ENCODE peak calls at places on chromosome 1, in ten cellular contexts. Y is aorta; F is breast epithelium; D is CD8-positive, alpha-beta T cell; J is tibial nerve; P is adipocyte; U is HAP-1; O is tibial artery; G is hepatocyte; H is CD4-positive, CD25-positive, alpha-beta regulatory T cell. X is an unnamed sample.

GRCh38 chr1:7223334-7224080 is 438.3 kb downstream of the CAMTA1 start:
- DNase-seq in Y (no peak), F (no peak), D (no peak), J (no peak), P (peak; percentile 62), U (no peak), O (no peak), G (no peak), H (no peak), X (no peak)

GRCh38 chr1:32619701-32620485 is 30.5 kb downstream of the ZBTB8OS start:
- DNase-seq in Y (no peak), F (no peak), D (no peak), J (no peak), P (peak; percentile 33), U (no peak), O (no peak), G (peak; percentile 22), H (no peak), X (no peak)

GRCh38 chr1:188958461-188959115 is 1519.1 kb downstream of the BRINP3 start:
- DNase-seq in Y (no peak), F (no peak), D (no peak), J (no peak), P (peak; percentile 39), U (no peak), O (no peak), G (no peak), H (no peak), X (no peak)

GRCh38 chr1:176379626-176380339 is 83.2 kb upstream of the PAPPA2 start:
- DNase-seq in Y (no peak), F (no peak), D (no peak), J (no peak), P (peak; percentile 1), U (no peak), O (peak; percentile 74), G (peak; percentile 22), H (no peak), X (no peak)

GRCh38 chr1:39507230-39507928 is 15.9 kb downstream of the BMP8A start:
- DNase-seq in Y (peak; percentile 9), F (no peak), D (no peak), J (no peak), P (no peak), U (peak; percentile 26), O (no peak), G (no peak), H (no peak), X (no peak)

GRCh38 chr1:117605164-117605810 is 561 bp upstream of the TENT5C start:
- DNase-seq in Y (no peak), F (no peak), D (no peak), J (no peak), P (peak; percentile 34), U (no peak), O (peak; percentile 74), G (no peak), H (no peak), X (no peak)

GRCh38 chr1:177944673-177945014 is 25.2 kb downstream of the SEC16B start:
- DNase-seq in Y (no peak), F (no peak), D (no peak), J (no peak), P (no peak), U (no peak), O (no peak), G (no peak), H (no peak), X (no peak)

GRCh38 chr1:101996830-101997485 is at the start of gene OLFM3:
- DNase-seq in Y (no peak), F (no peak), D (no peak), J (no peak), P (peak; percentile 39), U (peak; percentile 90), O (no peak), G (peak; percentile 82), H (no peak), X (no peak)

GRCh38 chr1:25559996-25560395 is 16.6 kb downstream of the LDLRAP1 start:
- DNase-seq in Y (no peak), F (no peak), D (peak; percentile 25), J (no peak), P (no peak), U (no peak), O (no peak), G (no peak), H (no peak), X (no peak)

GRCh38 chr1:244496186-244496585 is 35.1 kb downstream of the CATSPERE start:
- DNase-seq in Y (no peak), F (no peak), D (no peak), J (no peak), P (no peak), U (no peak), O (no peak), G (no peak), H (no peak), X (no peak)

DNA sequence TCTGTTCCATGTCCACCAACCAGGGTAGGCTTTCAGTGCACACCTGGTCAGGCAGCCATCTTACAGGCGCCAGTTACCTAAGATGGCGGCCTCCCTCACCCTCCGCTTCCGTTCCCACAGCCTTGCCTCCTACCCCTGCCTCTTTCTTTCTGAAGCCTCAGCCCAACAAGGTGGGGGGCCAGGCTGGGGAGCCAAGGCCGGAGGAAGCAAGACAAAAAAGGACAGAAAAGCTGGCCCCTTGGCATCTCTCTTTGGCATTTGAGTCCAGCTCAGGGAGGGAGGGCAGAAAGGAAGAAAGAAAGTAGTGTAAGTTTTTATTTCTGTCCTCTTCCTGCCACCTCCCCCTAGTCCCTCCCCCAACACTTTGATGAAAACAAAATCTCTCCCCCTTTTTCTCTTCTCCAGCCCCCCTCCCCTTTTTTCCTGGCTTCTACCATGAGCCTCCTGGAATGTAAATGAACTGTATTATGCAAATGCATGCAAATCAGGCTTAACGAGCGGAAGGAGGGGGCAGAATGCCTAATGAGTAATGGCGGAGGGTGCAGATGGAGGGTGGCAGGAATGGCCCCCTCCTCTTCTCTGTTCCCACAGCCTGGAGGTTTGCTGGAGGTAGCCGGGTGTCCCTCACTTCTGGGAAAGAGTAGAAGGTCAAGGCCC is 43.8 kb downstream of the RHBG start:
- DNase-seq in Y (no peak), F (no peak), D (no peak), J (no peak), P (no peak), U (no peak), O (no peak), G (no peak), H (no peak), X (no peak)
- H3K36me3 ChIP-seq in Y (no peaks in the 10 kb centered on the region), F (no peaks in the 10 kb centered on the region), D (no peaks in the 10 kb centered on the region), J (no peaks in the 10 kb centered on the region), P (no peaks in the 10 kb centered on the region), U (no peaks in the 10 kb centered on the region), O (no peaks in the 10 kb centered on the region), G (no peaks in the 10 kb centered on the region), H (no peaks in the 10 kb centered on the region), X (no peaks in the 10 kb centered on the region)

GRCh38 chr1:150558328-150558727 is 9.1 kb downstream of the ADAMTSL4 start:
- DNase-seq in Y (peak; percentile 43), F (peak; percentile 17), D (no peak), J (no peak), P (no peak), U (no peak), O (peak; percentile 62), G (no peak), H (no peak), X (no peak)

GRCh38 chr1:150557813-150558212 is 8.6 kb downstream of the ADAMTSL4 start:
- DNase-seq in Y (no peak), F (peak; percentile 18), D (no peak), J (no peak), P (no peak), U (no peak), O (peak; percentile 67), G (no peak), H (no peak), X (no peak)

GRCh38 chr1:150555198-150555970 is 6.2 kb downstream of the ADAMTSL4 start:
- DNase-seq in Y (peak; percentile 32), F (no peak), D (no peak), J (no peak), P (no peak), U (no peak), O (no peak), G (no peak), H (no peak), X (no peak)

GRCh38 chr1:150555971-150556865 is 7.0 kb downstream of the ADAMTSL4 start:
- DNase-seq in Y (peak; percentile 47), F (no peak), D (no peak), J (no peak), P (no peak), U (no peak), O (no peak), G (no peak), H (no peak), X (no peak)

GRCh38 chr1:150557065-150557600 is 7.9 kb downstream of the ADAMTSL4 start:
- DNase-seq in Y (peak; percentile 44), F (no peak), D (no peak), J (no peak), P (no peak), U (no peak), O (no peak), G (no peak), H (no peak), X (no peak)
- H3K4me3 ChIP-seq in Y (no peak overlapping the region), F (no peak overlapping the region), D (no peak overlapping the region), J (no peak overlapping the region), P (no peak overlapping the region), U (no peak overlapping the region), O (no peak overlapping the region), G (no peak overlapping the region), H (no peak overlapping the region), X (no peak overlapping the region)

GRCh38 chr1:86718786-86719185 is 14.4 kb downstream of the SH3GLB1 start:
- DNase-seq in Y (no peak), F (no peak), D (no peak), J (no peak), P (no peak), U (no peak), O (no peak), G (no peak), H (no peak), X (no peak)
- H3K36me3 ChIP-seq in Y (peaks cover 1% of the 10 kb centered on the region), F (no peaks in the 10 kb centered on the region), D (peaks cover 11% of the 10 kb centered on the region), J (peaks cover 4% of the 10 kb centered on the region), P (peaks cover 82% of the 10 kb centered on the region), U (peaks cover 2% of the 10 kb centered on the region), O (peaks cover 33% of the 10 kb centered on the region), G (no peaks in the 10 kb centered on the region), H (peaks cover 64% of the 10 kb centered on the region), X (peaks cover 14% of the 10 kb centered on the region)

GRCh38 chr1:172298146-172298545 is 122.3 kb upstream of the C1orf105 start:
- DNase-seq in Y (no peak), F (no peak), D (no peak), J (no peak), P (no peak), U (no peak), O (no peak), G (no peak), H (no peak), X (no peak)

GRCh38 chr1:172289448-172289847 is 131.0 kb upstream of the C1orf105 start:
- DNase-seq in Y (no peak), F (no peak), D (no peak), J (no peak), P (no peak), U (no peak), O (no peak), G (no peak), H (no peak), X (no peak)

GRCh38 chr1:172288611-172289010 is 131.9 kb upstream of the C1orf105 start:
- DNase-seq in Y (no peak), F (no peak), D (no peak), J (no peak), P (no peak), U (no peak), O (no peak), G (no peak), H (no peak), X (no peak)

GRCh38 chr1:172293379-172293778 is 127.1 kb upstream of the C1orf105 start:
- DNase-seq in Y (no peak), F (no peak), D (no peak), J (no peak), P (peak; percentile 27), U (no peak), O (no peak), G (no peak), H (no peak), X (no peak)

GRCh38 chr1:172292840-172293239 is 127.6 kb upstream of the C1orf105 start:
- DNase-seq in Y (no peak), F (no peak), D (no peak), J (no peak), P (no peak), U (no peak), O (no peak), G (no peak), H (no peak), X (no peak)
- H3K4me3 ChIP-seq in Y (no peak overlapping the region), F (no peak overlapping the region), D (no peak overlapping the region), J (no peak overlapping the region), P (no peak overlapping the region), U (no peak overlapping the region), O (no peak overlapping the region), G (no peak overlapping the region), H (no peak overlapping the region), X (no peak overlapping the region)